ENCODE peak calls at places on chromosomes 11 and 22, in six cellular contexts. H, W, A, V, D and C are unnamed samples.

GRCh38 chr11:17735823-17736772 is 1.5 kb downstream of the KCNC1 start:
- DNase-seq in H (no peak), W (no peak), A (no peak), V (no peak), D (no peak), C (no peak)

GRCh38 chr11:105867742-105868141 is 154.3 kb downstream of the MSANTD4 start:
- DNase-seq in H (no peak), W (no peak), A (no peak), V (no peak), D (no peak), C (no peak)

GRCh38 chr11:123642435-123642834 is 12.0 kb downstream of the SCN3B start:
- DNase-seq in H (no peak), W (no peak), A (no peak), V (no peak), D (no peak), C (no peak)

GRCh38 chr11:13321431-13321830 is 43.8 kb downstream of the BMAL1 start:
- DNase-seq in H (no peak), W (no peak), A (no peak), V (no peak), D (no peak), C (no peak)

GRCh38 chr11:7579226-7579825 is 65.5 kb downstream of the PPFIBP2 start:
- DNase-seq in H (no peak), W (no peak), A (no peak), V (no peak), D (peak; percentile 52), C (no peak)

GRCh38 chr11:43955381-43956118 is 13.1 kb downstream of the C11orf96 start:
- DNase-seq in H (no peak), W (no peak), A (no peak), V (no peak), D (peak; percentile 31), C (peak; percentile 57)

GRCh38 chr22:21443057-21443734 is 24.0 kb upstream of the TMEM191C start:
- DNase-seq in H (no peak), W (no peak), A (no peak), V (no peak), D (peak; percentile 11), C (peak; percentile 8)

GRCh38 chr11:46278387-46279173 is 1.1 kb downstream of the CREB3L1 start:
- DNase-seq in H (no peak), W (no peak), A (no peak), V (peak; percentile 70), D (peak; percentile 65), C (peak; percentile 92)

GRCh38 chr22:30809086-30809485 is 114.4 kb downstream of the OSBP2 start:
- DNase-seq in H (no peak), W (no peak), A (no peak), V (no peak), D (no peak), C (no peak)

GRCh38 chr11:2762451-2762850 is 62.7 kb upstream of the KCNQ1OT1 start:
- DNase-seq in H (no peak), W (no peak), A (no peak), V (no peak), D (no peak), C (peak; percentile 78)

GRCh38 chr11:125994509-125994908 is 48.7 kb downstream of the VSIG10L2 start:
- DNase-seq in H (no peak), W (no peak), A (no peak), V (no peak), D (no peak), C (no peak)

GRCh38 chr11:20342347-20343279 is 20.9 kb upstream of the HTATIP2 start:
- DNase-seq in H (no peak), W (no peak), A (no peak), V (no peak), D (no peak), C (no peak)

GRCh38 chr11:17386331-17387084 is 2.0 kb downstream of the KCNJ11 start:
- DNase-seq in H (no peak), W (no peak), A (no peak), V (peak; percentile 60), D (peak; percentile 20), C (no peak)

GRCh38 chr11:46669606-46670243 is 30.7 kb downstream of the ARHGAP1 start:
- DNase-seq in H (no peak), W (no peak), A (no peak), V (no peak), D (no peak), C (no peak)

GRCh38 chr22:37431811-37432707 is 4.8 kb upstream of the ELFN2 start:
- DNase-seq in H (no peak), W (no peak), A (no peak), V (no peak), D (no peak), C (no peak)

GRCh38 chr11:129787518-129787917 is 28.1 kb upstream of the TMEM45B start:
- DNase-seq in H (no peak), W (no peak), A (no peak), V (no peak), D (no peak), C (no peak)

GRCh38 chr22:46584081-46584903 is 35.9 kb upstream of the GRAMD4 start:
- DNase-seq in H (no peak), W (no peak), A (no peak), V (peak; percentile 48), D (no peak), C (no peak)

GRCh38 chr22:49963647-49964026 is 3.1 kb downstream of the PIM3 start:
- DNase-seq in H (no peak), W (no peak), A (no peak), V (no peak), D (peak; percentile 48), C (peak; percentile 87)

GRCh38 chr11:75371930-75372876 is 20.7 kb upstream of the ARRB1 start:
- DNase-seq in H (no peak), W (no peak), A (no peak), V (no peak), D (no peak), C (no peak)

GRCh38 chr11:1952806-1953482 is 5.8 kb downstream of the MRPL23 start:
- DNase-seq in H (no peak), W (no peak), A (no peak), V (no peak), D (peak; percentile 5), C (no peak)

GRCh38 chr11:850777-851762 is 8.4 kb downstream of the TSPAN4 start:
- DNase-seq in H (no peak), W (no peak), A (no peak), V (no peak), D (no peak), C (no peak)